ENCODE peak calls at places on chromosomes 13 and 19, in five cellular contexts. Q is tibial artery, L is endodermal cell, J is upper lobe of left lung, P is IMR-90. T is an unnamed sample.

GRCh38 chr19:53621885-53622710 is 9.7 kb upstream of the DPRX start:
- DNase-seq in Q (no peak), J (peak), L (no peak), P (no peak), T (no peak)

GRCh38 chr19:15304140-15304705 is 28.1 kb downstream of the BRD4 start:
- DNase-seq in J (no peak), Q (no peak), L (no peak), P (no peak), T (no peak)

GRCh38 chr13:36850790-36851438 is 31.9 kb downstream of the RFXAP start:
- DNase-seq in L (peak), P (no peak), J (no peak), Q (no peak), T (no peak)

GRCh38 chr19:33777351-33777750 is 19.3 kb upstream of the KCTD15 start:
- DNase-seq in P (no peak), J (no peak), L (no peak), Q (no peak), T (no peak)

GRCh38 chr19:16335226-16335625 is 10.6 kb downstream of the KLF2 start:
- DNase-seq in P (no peak), Q (no peak), L (no peak), J (no peak), T (no peak)

GRCh38 chr19:3106509-3107141 is 12.5 kb downstream of the GNA11 start:
- DNase-seq in P (no peak), Q (no peak), J (no peak), L (no peak), T (no peak)

GRCh38 chr19:28003543-28003942 is 1209.4 kb downstream of the UQCRFS1 start:
- DNase-seq in L (no peak), J (no peak), Q (no peak), P (no peak), T (no peak)

GRCh38 chr19:55962186-55962585 is 14.6 kb downstream of the NLRP8 start:
- DNase-seq in L (no peak), Q (no peak), J (no peak), P (no peak), T (no peak)

GRCh38 chr19:10270180-10270615 is 722 bp upstream of the ICAM1 start:
- DNase-seq in L (peak), P (no peak), Q (peak), J (peak), T (peak)

GRCh38 chr19:18373407-18373891 is 12.5 kb upstream of the GDF15 start:
- DNase-seq in P (no peak), Q (no peak), L (no peak), J (no peak), T (no peak)

GRCh38 chr19:39845172-39845571 is 1.0 kb downstream of the FBL start:
- DNase-seq in Q (no peak), J (no peak), P (no peak), L (no peak), T (no peak)

GRCh38 chr13:110944121-110944967 is 29.5 kb upstream of the ANKRD10 start:
- DNase-seq in Q (no peak), P (peak), L (peak), J (peak), T (no peak)

GRCh38 chr13:28678809-28679208 is 19.9 kb downstream of the POMP start:
- DNase-seq in J (no peak), L (no peak), P (no peak), Q (no peak), T (no peak)

GRCh38 chr13:30648522-30649012 is 30.8 kb downstream of the USPL1 start:
- DNase-seq in L (no peak), J (no peak), Q (no peak), P (no peak), T (no peak)

GRCh38 chr13:27665333-27665732 is 43.6 kb downstream of the POLR1D start:
- DNase-seq in L (no peak), Q (no peak), P (peak), J (no peak), T (no peak)

GRCh38 chr19:44696939-44697669 is 1.8 kb upstream of the CEACAM16 start:
- DNase-seq in J (peak), L (peak), Q (no peak), P (no peak), T (no peak)

GRCh38 chr13:39317284-39317683 is 279.0 kb downstream of the NHLRC3 start:
- DNase-seq in J (no peak), L (no peak), P (peak), Q (peak), T (no peak)

GRCh38 chr19:42989851-42990250 is 36.4 kb downstream of the PSG11 start:
- DNase-seq in P (no peak), Q (no peak), J (no peak), L (no peak), T (no peak)

GRCh38 chr13:74868044-74868443 is 613.9 kb downstream of the TBC1D4 start:
- DNase-seq in J (no peak), P (no peak), Q (no peak), L (no peak), T (no peak)

GRCh38 chr13:59633290-59633689 is 530.4 kb downstream of the DIAPH3 start:
- DNase-seq in Q (no peak), P (no peak), J (peak), L (no peak), T (peak)

GRCh38 chr13:101709952-101710351 is 257.5 kb downstream of the ITGBL1 start:
- DNase-seq in P (no peak), Q (no peak), L (no peak), J (no peak), T (no peak)

GRCh38 chr13:30837227-30838159 is 68.6 kb upstream of the MEDAG start:
- DNase-seq in L (peak), J (no peak), P (no peak), Q (no peak), T (no peak)

GRCh38 chr13:112735791-112736190 is 46.0 kb downstream of the ATP11A start:
- DNase-seq in P (no peak), Q (no peak), L (no peak), J (peak), T (no peak)

GRCh38 chr19:40542197-40542859 is 34.3 kb upstream of the SHKBP1 start:
- DNase-seq in J (peak), P (peak), Q (peak), L (no peak), T (no peak)

GRCh38 chr13:55999709-56000108 is 1141.0 kb upstream of the PRR20A start:
- DNase-seq in P (no peak), Q (no peak), L (peak), J (no peak), T (no peak)

GRCh38 chr19:2820112-2820702 is 539 bp downstream of the ZNF554 start:
- DNase-seq in P (no peak), J (no peak), Q (no peak), L (peak), T (no peak)

GRCh38 chr13:98158172-98158907 is 15.4 kb downstream of the FARP1 start:
- DNase-seq in L (no peak), Q (no peak), J (peak), P (no peak), T (no peak)

GRCh38 chr19:14366529-14366928 is 14.7 kb upstream of the ADGRE5 start:
- DNase-seq in J (peak), Q (peak), L (peak), P (peak), T (peak)

GRCh38 chr19:41356984-41357739 is 3.4 kb upstream of the TGFB1 start:
- DNase-seq in Q (no peak), P (no peak), L (no peak), J (peak), T (no peak)

GRCh38 chr19:37197768-37198167 is 12.6 kb downstream of the ZNF585B start:
- DNase-seq in J (no peak), Q (no peak), L (no peak), P (no peak), T (no peak)

GRCh38 chr13:92355213-92355612 is 871.4 kb upstream of the GPC6 start:
- DNase-seq in L (peak), P (peak), J (no peak), Q (no peak), T (no peak)

GRCh38 chr13:107457686-107458085 is 757.6 kb downstream of the LIG4 start:
- DNase-seq in L (no peak), J (no peak), P (no peak), Q (no peak), T (no peak)

GRCh38 chr19:7515471-7516226 is at the start of gene ZNF358:
- DNase-seq in Q (peak), P (peak), L (peak), J (peak), T (peak)

GRCh38 chr19:19774354-19775033 is 41.6 kb upstream of the ZNF14 start:
- DNase-seq in P (no peak), L (no peak), Q (no peak), J (no peak), T (no peak)

GRCh38 chr13:102769679-102770078 is 3.9 kb downstream of the TEX30 start:
- DNase-seq in Q (no peak), J (no peak), L (no peak), P (peak), T (no peak)

GRCh38 chr13:51976890-51977289 is 34.4 kb downstream of the ATP7B start:
- DNase-seq in P (no peak), L (no peak), J (no peak), Q (no peak), T (no peak)
- H3K27ac ChIP-seq in P (no peak), L (no peak), J (no peak), Q (no peak), T (no peak)

GRCh38 chr13:52130641-52131040 is 1.8 kb upstream of the NEK5 start:
- DNase-seq in J (no peak), L (no peak), Q (no peak), P (no peak), T (no peak)

GRCh38 chr13:52127378-52127777 is 1.5 kb downstream of the NEK5 start:
- DNase-seq in J (no peak), L (no peak), P (no peak), Q (no peak), T (no peak)

GRCh38 chr13:52128714-52129700 is at the start of gene NEK5:
- DNase-seq in P (peak), J (peak), L (peak), Q (peak), T (no peak)

GRCh38 chr13:52125547-52125946 is 3.3 kb downstream of the NEK5 start:
- DNase-seq in P (no peak), J (no peak), Q (no peak), L (no peak), T (no peak)

DNA sequence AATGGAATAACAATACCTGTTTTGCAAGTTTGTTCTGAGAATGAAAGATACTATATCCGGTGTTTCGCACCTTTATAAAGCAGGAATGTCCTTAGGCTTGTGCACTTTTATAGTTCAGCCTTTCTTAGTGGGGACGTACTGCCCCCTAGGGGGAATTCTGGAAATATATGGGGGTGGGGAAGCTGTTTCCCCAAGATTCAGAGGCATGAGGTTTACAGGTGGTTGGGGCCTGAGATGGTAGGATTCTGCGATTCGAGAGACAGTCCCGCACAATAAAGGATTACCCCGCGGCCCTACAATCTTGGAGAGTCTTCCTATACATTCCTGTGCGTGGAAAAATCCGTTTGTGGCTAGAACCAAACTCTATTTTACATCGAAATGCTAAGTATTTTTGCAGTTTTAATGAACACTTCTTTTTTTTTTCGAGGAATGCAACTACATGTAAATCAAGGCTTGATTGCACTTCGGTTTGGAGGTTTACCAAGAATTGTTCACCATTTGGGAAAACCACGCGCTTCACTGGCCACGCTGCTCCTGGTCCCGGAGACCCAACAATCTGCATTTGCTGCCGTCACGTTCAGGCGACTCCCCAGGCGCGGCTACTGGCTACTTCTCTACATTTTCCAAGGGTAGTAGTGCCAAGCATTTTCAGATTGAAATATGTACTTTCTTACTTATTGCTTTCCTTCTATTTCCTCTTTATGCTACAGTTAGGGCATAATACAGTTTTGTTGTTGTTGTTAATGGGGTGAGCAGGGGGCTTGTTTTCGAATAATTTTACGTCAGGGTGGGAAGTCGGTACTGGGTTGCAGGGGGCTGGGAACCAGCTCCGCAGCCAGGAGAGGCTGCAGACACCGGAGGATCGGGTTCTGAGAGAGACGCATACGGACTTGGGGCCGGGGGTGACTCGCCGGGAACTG is 830 bp downstream of the NEK5 start:
- DNase-seq in P (peak), J (peak), Q (peak), L (peak), T (no peak)
- TF ChIP-seq CTCF in P (peak), J (peak), Q (peak), L (peak), T (peak)

GRCh38 chr19:291561-292280 is 518 bp upstream of the PLPP2 start:
- DNase-seq in P (no peak), J (no peak), Q (no peak), L (peak), T (no peak)
- H3K4me3 ChIP-seq in P (peak), J (peak), Q (no peak), L (no peak), T (no peak)

GRCh38 chr19:13089857-13090507 is 12.7 kb downstream of the LYL1 start:
- DNase-seq in P (no peak), L (no peak), Q (no peak), J (no peak), T (no peak)
- H3K27ac ChIP-seq in P (no peak), L (no peak), Q (peak), J (peak), T (peak)

DNA sequence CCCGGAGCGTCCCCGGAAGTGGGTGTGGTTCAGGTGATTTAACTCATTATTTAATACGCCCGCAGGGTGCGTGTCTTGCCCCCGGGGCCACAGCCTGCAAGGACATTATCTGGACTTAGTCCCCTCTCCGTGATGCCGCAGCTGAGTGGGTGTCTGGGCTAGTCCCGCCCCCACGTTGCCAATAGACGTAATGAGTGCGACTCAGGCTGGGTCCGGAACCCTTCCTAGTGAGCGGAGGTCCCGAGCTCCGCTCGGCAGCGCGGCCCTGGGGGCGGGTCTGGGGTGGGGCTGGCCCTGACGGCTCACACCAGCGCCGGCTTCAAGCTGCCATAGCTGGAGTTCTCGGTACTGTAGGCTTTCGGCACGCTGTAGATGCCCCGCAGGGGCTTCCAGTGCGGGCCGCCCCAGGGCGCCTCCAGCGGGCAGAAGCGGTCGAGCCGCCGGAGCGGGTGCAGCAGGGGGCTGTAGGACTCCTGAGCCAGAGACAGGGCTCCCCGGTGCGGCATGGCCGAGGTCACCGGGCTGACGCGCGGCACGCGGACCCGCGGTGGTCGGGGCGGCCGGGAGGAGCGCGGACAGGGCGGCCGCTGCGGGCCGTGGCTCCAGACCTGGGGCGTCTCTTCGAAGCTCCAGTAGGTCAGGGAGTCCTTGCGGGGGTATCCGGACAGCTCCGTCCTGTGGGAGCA is 918 bp upstream of the LHB start:
- DNase-seq in L (peak), J (peak), P (peak), Q (peak), T (no peak)
- TF ChIP-seq CTCF in L (peak), J (peak), P (peak), Q (peak), T (peak)

T was measured in right atrium auricular region.